ENCODE peak calls at places on chromosomes 12 and 14, in four cellular contexts. A is A172; Z is mesothelial cell of epicardium; Q is activated naive CD4-positive, alpha-beta T cell treated with anti-CD3 and anti-CD28 coated beads for 36 hours. R is an unnamed sample.

GRCh38 chr12:129531004-129531403 is 372.8 kb downstream of the TMEM132D start:
- DNase-seq in A (no peak), Z (no peak), Q (peak), R (no peak)

GRCh38 chr14:105053421-105053820 is 11.8 kb downstream of the GPR132 start:
- DNase-seq in A (no peak), Z (no peak), Q (no peak), R (no peak)

GRCh38 chr12:111268738-111269572 is 99.9 kb downstream of the PHETA1 start:
- DNase-seq in A (no peak), Z (no peak), Q (peak), R (no peak)

GRCh38 chr14:93481758-93482157 is 51.0 kb downstream of the UNC79 start:
- DNase-seq in A (no peak), Z (no peak), Q (no peak), R (no peak)

GRCh38 chr12:46556105-46556559 is 183.6 kb upstream of the SLC38A2 start:
- DNase-seq in A (peak), Z (no peak), Q (no peak), R (peak)

GRCh38 chr12:32183646-32184045 is 77.0 kb downstream of the BICD1 start:
- DNase-seq in A (peak), Z (no peak), Q (no peak), R (no peak)

GRCh38 chr12:81354327-81354932 is 276.6 kb downstream of the ACSS3 start:
- DNase-seq in A (no peak), Z (no peak), Q (no peak), R (no peak)

GRCh38 chr12:119673634-119674033 is 5.7 kb downstream of the PRKAB1 start:
- DNase-seq in A (no peak), Z (no peak), Q (peak), R (no peak)

GRCh38 chr12:111943929-111944328 is 69.0 kb downstream of the TMEM116 start:
- DNase-seq in A (no peak), Z (no peak), Q (no peak), R (no peak)

GRCh38 chr14:100988011-100988410 is 84.5 kb upstream of the RTL1 start:
- DNase-seq in A (no peak), Z (no peak), Q (no peak), R (no peak)

GRCh38 chr14:25132734-25133422 is 82.9 kb upstream of the STXBP6 start:
- DNase-seq in A (peak), Z (peak), Q (peak), R (peak)

R was measured in fibroblast of the conjunctiva.